ENCODE peak calls at places on chromosomes 13 and 19, in seven cellular contexts. Q is neural crest cell; Y is HFF-Myc; G is breast epithelium; X is stimulated activated CD4-positive, alpha-beta T cell treated with anti-CD3 and anti-CD28 coated beads, TNF-alpha, amount 100 ng/mL, for 24 hours; D is GM23338; A is ELR. N is an unnamed sample.

GRCh38 chr13:30847697-30848307 is 58.3 kb upstream of the MEDAG start:
- DNase-seq in Y (no peak), X (peak), G (no peak), D (no peak), A (peak), Q (no peak), N (no peak)

GRCh38 chr19:6501740-6502648 is at the start of gene TUBB4A:
- DNase-seq in G (no peak), Y (no peak), Q (peak), X (no peak), D (peak), A (no peak), N (peak)

GRCh38 chr13:41562083-41562482 is 104.7 kb downstream of the RGCC start:
- DNase-seq in X (no peak), Y (peak), G (peak), Q (no peak), D (no peak), A (peak), N (no peak)

GRCh38 chr19:41694196-41694595 is 6.1 kb upstream of the CEACAM7 start:
- DNase-seq in Q (no peak), G (no peak), Y (no peak), X (no peak), A (no peak), D (no peak), N (no peak)

GRCh38 chr19:7468840-7469239 is 20.0 kb downstream of the PEX11G start:
- DNase-seq in X (no peak), G (no peak), D (no peak), Y (no peak), A (no peak), Q (no peak), N (no peak)

GRCh38 chr19:36939153-36939552 is 23.0 kb downstream of the ZNF568 start:
- DNase-seq in Q (no peak), G (no peak), X (no peak), D (peak), Y (no peak), A (peak), N (no peak)

GRCh38 chr13:110138009-110138699 is 168.8 kb downstream of the COL4A1 start:
- DNase-seq in D (peak), X (peak), Q (no peak), A (peak), G (peak), Y (no peak), N (peak)

GRCh38 chr19:10274589-10274988 is 3.7 kb downstream of the ICAM1 start:
- DNase-seq in G (no peak), D (no peak), X (no peak), Q (no peak), Y (no peak), A (no peak), N (no peak)

GRCh38 chr13:67023088-67023893 is 206.8 kb downstream of the PCDH9 start:
- DNase-seq in D (peak), Q (no peak), G (peak), Y (peak), X (no peak), A (peak), N (no peak)

GRCh38 chr19:49058592-49058991 is 1.0 kb upstream of the CGB7 start:
- DNase-seq in Y (no peak), Q (no peak), G (peak), D (no peak), X (no peak), A (peak), N (peak)

GRCh38 chr13:113426591-113426986 is 26.7 kb downstream of the ADPRHL1 start:
- DNase-seq in G (no peak), D (no peak), Q (no peak), X (no peak), A (no peak), Y (no peak), N (peak)

GRCh38 chr13:51501096-51501495 is 48.3 kb upstream of the INTS6 start:
- DNase-seq in D (no peak), Y (no peak), A (no peak), G (no peak), Q (no peak), X (no peak), N (no peak)

GRCh38 chr19:43468354-43469159 is 3.1 kb upstream of the LYPD3 start:
- DNase-seq in Y (no peak), X (no peak), A (no peak), Q (no peak), D (no peak), G (no peak), N (no peak)

GRCh38 chr19:40461669-40462221 is 3.8 kb downstream of the BLVRB start:
- DNase-seq in Q (no peak), Y (no peak), X (no peak), A (no peak), D (no peak), G (peak), N (no peak)

GRCh38 chr19:44024900-44025216 is 321 bp upstream of the ZNF222 start:
- DNase-seq in D (no peak), G (no peak), Y (no peak), Q (no peak), X (no peak), A (no peak), N (no peak)

GRCh38 chr13:82636119-82636518 is 1246.2 kb downstream of the SLITRK1 start:
- DNase-seq in A (peak), Y (no peak), D (no peak), Q (no peak), X (no peak), G (no peak), N (no peak)

GRCh38 chr19:47190167-47190727 is 40.8 kb downstream of the BBC3 start:
- DNase-seq in D (no peak), Y (no peak), Q (peak), G (peak), X (peak), A (peak), N (no peak)

GRCh38 chr13:60759499-60759898 is 362.5 kb downstream of the TDRD3 start:
- DNase-seq in X (no peak), Q (no peak), G (no peak), D (peak), A (no peak), Y (no peak), N (peak)

GRCh38 chr19:15155296-15155695 is 45.5 kb downstream of the NOTCH3 start:
- DNase-seq in Y (no peak), G (no peak), D (peak), A (no peak), X (no peak), Q (no peak), N (no peak)

GRCh38 chr13:21671793-21672680 is 1.2 kb downstream of the FGF9 start:
- DNase-seq in Y (no peak), X (no peak), Q (no peak), D (peak), A (no peak), G (no peak), N (peak)

N was measured in endodermal cell.